ENCODE peak calls at places on chromosomes 13 and 19, in seven cellular contexts. A is aorta, F is SJSA1, J is breast epithelium, S is tibial artery, Y is upper lobe of left lung, I is GM23248. X is an unnamed sample. For H3K4me1, the result is how much of the 10 kb centered on the place peaks cover.

GRCh38 chr13:110070511-110071120 is 236.3 kb downstream of the COL4A1 start:
- DNase-seq in A (no peak), F (no peak), J (no peak), I (peak), Y (no peak), S (no peak), X (no peak)

GRCh38 chr13:91313103-91313502 is 34.4 kb upstream of the MIR17HG start:
- DNase-seq in Y (no peak), J (no peak), I (peak), F (no peak), S (no peak), A (no peak), X (peak)

GRCh38 chr13:58991826-58992477 is 1171.8 kb downstream of the DIAPH3 start:
- DNase-seq in F (no peak), S (no peak), Y (no peak), I (no peak), A (no peak), J (no peak), X (no peak)

GRCh38 chr13:71610876-71611275 is 256.1 kb downstream of the DACH1 start:
- DNase-seq in S (no peak), A (no peak), J (no peak), Y (no peak), I (no peak), F (no peak), X (no peak)

GRCh38 chr19:48633148-48634035 is 3.8 kb downstream of the DBP start:
- DNase-seq in S (no peak), J (no peak), Y (peak), I (peak), A (no peak), F (no peak), X (no peak)

GRCh38 chr13:51435002-51435578 is 17.7 kb downstream of the INTS6 start:
- DNase-seq in A (no peak), Y (no peak), I (peak), F (no peak), S (no peak), J (no peak), X (peak)

GRCh38 chr19:2227415-2228156 is 8.5 kb downstream of the PLEKHJ1 start:
- DNase-seq in S (peak), A (no peak), Y (no peak), F (no peak), I (no peak), J (no peak), X (no peak)

GRCh38 chr19:7288977-7289376 is 5.2 kb downstream of the INSR start:
- DNase-seq in F (no peak), S (no peak), I (no peak), J (no peak), A (no peak), Y (no peak), X (no peak)

GRCh38 chr13:39016789-39017188 is 21.1 kb downstream of the PROSER1 start:
- DNase-seq in Y (no peak), S (no peak), F (no peak), I (peak), A (no peak), J (no peak), X (peak)

GRCh38 chr19:46728208-46728607 is 11.3 kb upstream of the PRKD2 start:
- DNase-seq in Y (no peak), S (no peak), A (no peak), F (no peak), J (no peak), I (no peak), X (no peak)

GRCh38 chr19:22422220-22422619 is at the start of gene ZNF98:
- DNase-seq in Y (no peak), I (no peak), A (peak), F (no peak), J (peak), S (peak), X (no peak)
- H3K27ac ChIP-seq in Y (no peak), I (no peak), A (no peak), F (no peak), J (peak), S (no peak), X (no peak)

DNA sequence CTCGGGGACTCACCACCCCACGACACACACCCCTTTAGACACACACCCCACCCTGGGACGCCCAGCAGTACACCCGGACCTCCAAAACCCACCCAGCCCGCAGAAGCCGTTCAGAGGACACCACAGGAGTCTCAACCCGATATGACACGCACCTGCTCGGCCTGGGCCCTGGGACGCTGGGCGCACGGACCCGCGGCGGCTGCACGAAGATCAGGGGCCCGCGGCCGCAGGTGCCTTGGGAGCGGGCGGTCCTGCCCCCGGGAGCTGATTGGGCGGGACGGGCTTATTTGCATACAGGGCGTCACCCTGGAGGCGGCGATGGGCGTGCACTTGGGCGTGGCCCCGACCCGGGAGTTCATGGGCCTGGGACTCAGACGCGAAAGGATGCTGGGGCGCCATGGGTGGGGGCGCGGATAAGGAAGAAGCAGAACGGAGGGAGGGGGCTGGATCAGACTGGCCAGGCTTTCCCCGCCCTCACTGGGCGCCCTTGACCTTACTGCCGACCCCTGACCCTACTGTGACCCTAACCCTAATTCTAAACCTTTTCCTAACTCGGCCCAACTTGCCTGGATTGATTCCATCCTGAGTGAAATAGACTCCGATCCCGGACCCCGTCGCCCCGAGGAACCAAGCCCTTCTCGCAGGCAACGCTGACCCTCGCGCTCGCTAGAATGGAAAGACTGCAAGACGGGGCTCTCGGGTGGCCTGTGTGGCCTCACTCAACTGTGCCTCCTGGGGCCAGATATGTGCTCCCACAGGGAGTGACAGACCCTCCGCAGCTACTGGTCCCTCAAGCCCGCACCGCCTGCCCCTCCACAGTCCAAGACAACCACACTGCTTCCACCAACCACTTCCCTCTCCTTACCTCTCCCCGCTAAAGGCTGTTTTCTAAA is at the start of gene MEF2B:
- DNase-seq in I (peak), F (no peak), J (peak), S (peak), A (peak), Y (peak), X (peak)
- H3K4me1 ChIP-seq in I (under half), F (under half), J (under half), S (under half), A (under half), Y (under half), X (under half)

DNA sequence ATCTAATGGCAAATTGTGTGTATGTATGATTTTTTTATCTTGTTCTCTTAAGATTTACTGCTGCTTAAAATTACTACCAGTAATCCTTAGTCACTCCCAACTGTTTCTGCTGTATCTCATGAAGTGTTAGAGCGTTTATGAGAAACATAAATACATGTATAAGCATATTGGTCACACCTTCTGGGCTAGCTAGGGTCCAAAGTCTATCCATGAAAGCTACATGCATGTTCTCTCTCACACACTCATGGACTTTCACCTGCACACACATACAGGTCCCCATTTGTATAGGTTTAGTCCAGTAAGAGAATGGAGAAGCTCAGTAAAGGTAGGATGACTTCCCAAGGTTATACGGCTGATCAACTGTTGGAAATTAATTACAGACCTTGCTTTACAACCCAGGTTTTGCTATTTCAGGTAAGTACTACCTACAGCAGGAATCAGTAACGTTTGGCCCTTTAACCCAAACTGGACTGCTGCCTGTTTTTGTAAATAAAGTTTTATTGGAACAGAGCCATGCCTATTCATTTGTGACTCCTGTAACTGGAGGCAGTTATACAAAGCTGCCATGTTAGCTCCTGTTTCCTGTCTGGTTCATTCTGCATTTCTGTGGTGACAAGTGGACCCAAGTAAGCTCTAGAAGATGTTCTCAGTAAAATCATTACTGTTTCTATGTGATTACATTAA is 15.3 kb downstream of the METTL21C start:
- DNase-seq in J (no peak), S (no peak), A (no peak), I (no peak), F (no peak), Y (no peak), X (no peak)
- H3K4me3 ChIP-seq in J (no peak), S (no peak), A (no peak), I (no peak), F (no peak), Y (no peak), X (no peak)

GRCh38 chr19:6210091-6210490 is 69.7 kb downstream of the MLLT1 start:
- DNase-seq in A (no peak), J (no peak), F (no peak), S (no peak), Y (no peak), I (no peak), X (no peak)
- H3K27ac ChIP-seq in A (no peak), J (no peak), F (no peak), S (no peak), Y (no peak), I (no peak), X (no peak)

GRCh38 chr13:20714563-20715339 is 11.3 kb downstream of the IL17D start:
- DNase-seq in I (peak), Y (no peak), J (no peak), F (no peak), S (peak), A (peak), X (peak)
- H3K4me1 ChIP-seq in I (under half), Y (under half), J (under half), F (under half), S (under half), A (under half), X (under half)

DNA sequence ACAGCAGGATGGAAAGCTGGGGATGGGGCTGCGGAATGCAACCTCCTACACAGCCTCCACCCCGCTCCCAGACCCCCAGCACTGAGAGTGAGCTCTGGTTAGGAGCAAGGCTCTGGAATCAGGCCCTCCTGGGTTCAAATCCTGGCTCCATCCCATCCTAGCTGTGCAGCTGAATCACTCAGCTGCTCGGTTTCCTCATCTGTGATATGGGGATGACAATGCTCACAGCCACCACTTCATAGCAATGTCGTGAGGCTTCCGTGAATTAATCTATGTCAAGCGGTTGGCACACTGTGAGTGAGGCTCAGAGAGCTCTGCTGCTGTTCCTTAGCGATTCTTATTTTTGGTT is 538 bp downstream of the ACP7 start:
- DNase-seq in F (no peak), J (no peak), Y (no peak), I (peak), A (no peak), S (no peak), X (no peak)
- H3K4me3 ChIP-seq in F (no peak), J (no peak), Y (no peak), I (no peak), A (no peak), S (no peak), X (no peak)

DNA sequence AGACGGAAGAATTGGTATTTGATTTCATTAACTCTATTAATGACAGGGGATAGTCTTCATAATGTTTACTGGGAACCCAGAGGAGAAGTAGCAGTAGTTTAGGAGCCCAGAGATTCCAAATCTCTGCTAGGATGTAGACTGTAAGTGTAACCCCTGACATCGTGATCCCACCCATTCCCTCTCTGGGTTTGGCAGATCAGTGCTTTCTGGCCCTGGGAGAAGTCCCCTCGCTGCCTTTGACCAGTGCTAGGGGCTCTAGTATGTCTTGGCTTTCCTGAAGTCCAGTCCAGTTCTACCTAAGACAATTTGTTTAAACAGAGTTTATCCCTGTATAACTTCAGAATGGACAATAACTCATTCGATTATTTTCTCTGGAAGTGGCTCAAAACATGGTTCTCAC is 11.6 kb downstream of the KLF5 start:
- DNase-seq in A (no peak), F (no peak), J (no peak), Y (no peak), S (no peak), I (no peak), X (no peak)
- H3K27ac ChIP-seq in A (no peak), F (no peak), J (peak), Y (peak), S (no peak), I (no peak), X (no peak)

X was measured in SJCRH30.